ENCODE peak calls at places on chromosomes 6 and 20, in six cellular contexts. L is T follicular helper cell, W is cerebellar nuclear complex, U is hepatocyte, V is Panc1, P is EH. I is an unnamed sample.

GRCh38 chr6:5996701-5997419 is 9.9 kb downstream of the NRN1 start:
- DNase-seq in V (no peak), L (no peak), P (peak), W (no peak), U (peak), I (peak)

GRCh38 chr6:103729658-103730057 is 1130.1 kb downstream of the HACE1 start:
- DNase-seq in W (no peak), V (no peak), P (no peak), L (no peak), U (no peak), I (no peak)

GRCh38 chr6:11413728-11414127 is 123.8 kb upstream of the TMEM170B start:
- DNase-seq in L (no peak), U (no peak), P (peak), W (no peak), V (no peak), I (no peak)

GRCh38 chr6:45949256-45949655 is 66.4 kb downstream of the CLIC5 start:
- DNase-seq in P (peak), L (no peak), W (no peak), V (no peak), U (peak), I (no peak)

GRCh38 chr6:37171141-37171969 is 1.4 kb downstream of the PIM1 start:
- DNase-seq in P (peak), L (no peak), V (no peak), W (no peak), U (peak), I (peak)

GRCh38 chr6:114339706-114340105 is 3.1 kb downstream of the HS3ST5 start:
- DNase-seq in W (no peak), V (no peak), U (no peak), P (peak), L (no peak), I (peak)

GRCh38 chr6:127182501-127182900 is 64.0 kb downstream of the RSPO3 start:
- DNase-seq in P (peak), V (no peak), W (no peak), L (no peak), U (no peak), I (peak)

GRCh38 chr20:10783660-10784336 is 110.0 kb upstream of the JAG1 start:
- DNase-seq in U (peak), W (no peak), V (no peak), P (no peak), L (no peak), I (no peak)

GRCh38 chr6:56046576-56046975 is 171.2 kb upstream of the BMP5 start:
- DNase-seq in W (no peak), V (no peak), U (no peak), P (peak), L (no peak), I (peak)

GRCh38 chr6:24692415-24692814 is 25.5 kb downstream of the ACOT13 start:
- DNase-seq in L (no peak), P (no peak), W (no peak), U (no peak), V (no peak), I (no peak)

GRCh38 chr6:2162089-2162465 is 83.3 kb downstream of the GMDS start:
- DNase-seq in U (no peak), W (no peak), L (no peak), P (no peak), V (no peak), I (no peak)

GRCh38 chr20:54092021-54092420 is 21.6 kb upstream of the BCAS1 start:
- DNase-seq in U (no peak), V (no peak), W (no peak), P (peak), L (no peak), I (no peak)

GRCh38 chr20:62839261-62839660 is 22.4 kb downstream of the TCFL5 start:
- DNase-seq in P (no peak), W (no peak), U (no peak), L (no peak), V (no peak), I (no peak)

GRCh38 chr6:32852018-32852843 is 1.3 kb downstream of the TAP1 start:
- DNase-seq in W (no peak), P (peak), L (no peak), U (no peak), V (no peak), I (peak)

GRCh38 chr20:46270977-46271744 is 37.1 kb downstream of the CDH22 start:
- DNase-seq in V (no peak), U (no peak), L (no peak), P (no peak), W (no peak), I (no peak)

GRCh38 chr20:51318058-51318960 is 224.2 kb downstream of the NFATC2 start:
- DNase-seq in V (no peak), L (peak), U (peak), W (no peak), P (no peak), I (no peak)

GRCh38 chr6:116008470-116009229 is 52.0 kb downstream of the FRK start:
- DNase-seq in L (no peak), V (peak), W (no peak), P (peak), U (no peak), I (peak)

GRCh38 chr20:57627972-57628650 is 7.9 kb upstream of the ZBP1 start:
- DNase-seq in W (no peak), L (peak), P (peak), V (no peak), U (peak), I (peak)

GRCh38 chr6:34568341-34568680 is 12.2 kb upstream of the SPDEF start:
- DNase-seq in P (no peak), U (no peak), W (no peak), L (no peak), V (no peak), I (no peak)

GRCh38 chr20:5797843-5798462 is 47.8 kb downstream of the SHLD1 start:
- DNase-seq in P (no peak), W (no peak), L (no peak), V (no peak), U (no peak), I (no peak)

GRCh38 chr20:36435799-36436541 is 105.3 kb upstream of the MYL9 start:
- DNase-seq in P (peak), V (peak), W (no peak), U (peak), L (peak), I (peak)

GRCh38 chr6:45483021-45483420 is 105.3 kb upstream of the SUPT3H start:
- DNase-seq in U (peak), V (no peak), W (no peak), P (peak), L (no peak), I (peak)

GRCh38 chr6:31874084-31874670 is 4.6 kb downstream of the SLC44A4 start:
- DNase-seq in P (no peak), V (no peak), W (no peak), U (peak), L (no peak), I (no peak)

GRCh38 chr20:62944184-62944583 is 6.2 kb downstream of the GID8 start:
- DNase-seq in V (no peak), P (no peak), W (no peak), U (no peak), L (no peak), I (no peak)

GRCh38 chr6:9537381-9537780 is 877.5 kb downstream of the TFAP2A start:
- DNase-seq in L (no peak), U (no peak), W (no peak), V (no peak), P (peak), I (no peak)

GRCh38 chr20:31833130-31833930 is 12.1 kb downstream of the FOXS1 start:
- DNase-seq in V (no peak), U (peak), W (no peak), P (peak), L (peak), I (peak)

GRCh38 chr20:10788055-10788454 is 114.3 kb upstream of the JAG1 start:
- DNase-seq in U (no peak), P (no peak), V (no peak), W (no peak), L (no peak), I (no peak)

GRCh38 chr20:62837790-62838458 is 21.1 kb downstream of the COL9A3 start:
- DNase-seq in V (no peak), U (peak), W (no peak), L (no peak), P (peak), I (peak)

GRCh38 chr6:150293423-150294280 is 75.2 kb upstream of the IYD start:
- DNase-seq in P (peak), W (no peak), L (no peak), V (no peak), U (peak), I (peak)

GRCh38 chr6:87832025-87832825 is 130.2 kb upstream of the AKIRIN2 start:
- DNase-seq in U (peak), W (no peak), L (no peak), V (no peak), P (peak), I (peak)

GRCh38 chr20:31820228-31820627 is 1.1 kb downstream of the MYLK2 start:
- DNase-seq in P (no peak), V (no peak), L (no peak), U (no peak), W (no peak), I (no peak)

GRCh38 chr20:328596-329324 is 3.4 kb downstream of the SOX12 start:
- DNase-seq in V (no peak), U (no peak), W (no peak), L (no peak), P (no peak), I (peak)

GRCh38 chr6:20770776-20771175 is 236.5 kb downstream of the CDKAL1 start:
- DNase-seq in V (no peak), L (no peak), P (peak), W (no peak), U (no peak), I (no peak)

I was measured in adipocyte.